ENCODE peak calls at places on chromosomes 1 and 21, in seven cellular contexts. Q is amygdala, U is RCC 7860, M is EL, F is NCI-H345, O is SJSA1, Z is NCI-H1105. K is an unnamed sample.

GRCh38 chr1:1985375-1986050 is 18.1 kb downstream of the CFAP74 start:
- DNase-seq in Z (no peak), U (no peak), O (no peak), F (no peak), M (no peak), Q (no peak), K (no peak)

GRCh38 chr1:200154069-200154767 is 126.7 kb downstream of the NR5A2 start:
- DNase-seq in M (peak), F (no peak), Z (no peak), U (peak), Q (no peak), O (no peak), K (no peak)

GRCh38 chr1:151352001-151352718 is 5.1 kb upstream of the RFX5 start:
- DNase-seq in M (no peak), U (no peak), Z (no peak), O (no peak), F (no peak), Q (no peak), K (no peak)

GRCh38 chr1:247487057-247487456 is 29.2 kb upstream of the OR2B11 start:
- DNase-seq in O (no peak), U (peak), F (peak), M (peak), Q (no peak), Z (no peak), K (no peak)

GRCh38 chr1:9010781-9011323 is 15.4 kb downstream of the SLC2A7 start:
- DNase-seq in Z (no peak), Q (no peak), M (no peak), U (no peak), F (no peak), O (no peak), K (no peak)

GRCh38 chr1:18807334-18808063 is 52.0 kb downstream of the TAS1R2 start:
- DNase-seq in F (no peak), M (no peak), O (no peak), U (no peak), Z (no peak), Q (no peak), K (no peak)

GRCh38 chr1:34178072-34178471 is 1.4 kb downstream of the C1orf94 start:
- DNase-seq in Z (no peak), F (no peak), Q (no peak), O (no peak), M (no peak), U (no peak), K (no peak)

GRCh38 chr1:222634180-222635013 is 16.5 kb downstream of the MIA3 start:
- DNase-seq in O (peak), Z (peak), Q (no peak), F (peak), M (peak), U (peak), K (no peak)

GRCh38 chr21:35208810-35209517 is 159.9 kb upstream of the RUNX1 start:
- DNase-seq in Z (no peak), O (no peak), F (no peak), Q (no peak), U (no peak), M (peak), K (no peak)

GRCh38 chr1:220962031-220962751 is 82.9 kb downstream of the HLX start:
- DNase-seq in Z (no peak), U (peak), Q (no peak), M (peak), F (no peak), O (no peak), K (no peak)

GRCh38 chr21:46229133-46229922 is 754 bp upstream of the LSS start:
- DNase-seq in Q (no peak), U (no peak), M (peak), F (peak), Z (peak), O (no peak), K (no peak)

GRCh38 chr1:150619576-150620509 is 9.6 kb downstream of the ENSA start:
- DNase-seq in U (peak), Z (no peak), O (peak), Q (no peak), M (peak), F (no peak), K (no peak)

GRCh38 chr1:41362357-41362721 is 1.1 kb downstream of the FOXO6 start:
- DNase-seq in Z (no peak), Q (no peak), M (no peak), F (no peak), U (no peak), O (no peak), K (no peak)

GRCh38 chr1:55594701-55595100 is 379.5 kb upstream of the USP24 start:
- DNase-seq in Q (no peak), F (no peak), Z (no peak), U (no peak), M (no peak), O (no peak), K (no peak)

GRCh38 chr1:53139911-53140310 is 2.5 kb downstream of the SLC1A7 start:
- DNase-seq in F (no peak), Z (no peak), M (no peak), O (no peak), U (no peak), Q (no peak), K (no peak)

GRCh38 chr1:85078903-85079302 is 30.6 kb upstream of the MCOLN3 start:
- DNase-seq in O (no peak), U (no peak), Q (no peak), F (no peak), M (no peak), Z (no peak), K (no peak)

GRCh38 chr1:159791461-159791860 is 10.7 kb downstream of the DUSP23 start:
- DNase-seq in M (no peak), F (no peak), O (no peak), Z (no peak), Q (no peak), U (no peak), K (no peak)

GRCh38 chr1:221874285-221875003 is 132.6 kb upstream of the DUSP10 start:
- DNase-seq in M (peak), Z (no peak), U (no peak), Q (no peak), O (no peak), F (no peak), K (no peak)

GRCh38 chr1:241518447-241519307 is 878 bp downstream of the FH start:
- DNase-seq in F (peak), Q (no peak), Z (no peak), O (peak), M (peak), U (no peak), K (peak)

GRCh38 chr1:225471453-225472301 is 43.8 kb upstream of the LBR start:
- DNase-seq in Z (no peak), Q (no peak), M (no peak), U (no peak), O (peak), F (no peak), K (no peak)

GRCh38 chr1:184854456-184855180 is 100.0 kb upstream of the EDEM3 start:
- DNase-seq in U (no peak), Z (no peak), F (no peak), M (peak), Q (no peak), O (no peak), K (no peak)

GRCh38 chr1:70546726-70547125 is 135.7 kb downstream of the CTH start:
- DNase-seq in Z (no peak), Q (no peak), O (no peak), U (no peak), F (no peak), M (no peak), K (no peak)

K was measured in cardiac septum.